ENCODE peak calls at places on chromosomes 3 and 15, in nine cellular contexts. D is PC-9; B is AG04450; V is brain microvascular endothelial cell; Q is naive thymus-derived CD4-positive, alpha-beta T cell; L is body of pancreas; C is tibial nerve; Z is left ventricle myocardium inferior; K is trophoblast cell. Y is an unnamed sample.

GRCh38 chr3:195195321-195196209 is 75.4 kb downstream of the XXYLT1 start:
- DNase-seq in L (no peak), Z (no peak), B (no peak), V (no peak), C (no peak), D (no peak), K (no peak), Q (no peak), Y (peak; percentile 69)

GRCh38 chr3:161217496-161217895 is 3.6 kb upstream of the NMD3 start:
- DNase-seq in K (peak; percentile 14), V (peak; percentile 78), Q (no peak), D (no peak), C (no peak), L (no peak), B (no peak), Z (no peak), Y (no peak)

GRCh38 chr3:56364665-56365064 is 103.6 kb downstream of the ERC2 start:
- DNase-seq in L (no peak), C (no peak), Z (no peak), Q (no peak), V (no peak), B (no peak), D (no peak), K (peak; percentile 25), Y (no peak)

GRCh38 chr3:8911781-8912180 is 51.5 kb downstream of the RAD18 start:
- DNase-seq in D (no peak), L (no peak), C (no peak), B (no peak), V (no peak), K (no peak), Q (no peak), Z (no peak), Y (no peak)

GRCh38 chr3:132255041-132255745 is 62.0 kb upstream of the ACP3 start:
- DNase-seq in K (peak; percentile 91), C (no peak), L (no peak), Z (no peak), D (peak; percentile 87), V (peak; percentile 57), B (peak; percentile 55), Q (no peak), Y (no peak)

GRCh38 chr15:59022188-59022587 is 34.7 kb downstream of the RNF111 start:
- DNase-seq in K (no peak), Z (no peak), L (no peak), B (no peak), C (no peak), V (no peak), Q (no peak), D (no peak), Y (no peak)

GRCh38 chr3:177553586-177553985 is 356.3 kb upstream of the TBL1XR1 start:
- DNase-seq in K (no peak), V (no peak), Z (no peak), C (no peak), Q (no peak), L (no peak), D (no peak), B (no peak), Y (peak; percentile 42)

GRCh38 chr3:82329300-82329699 is 567.9 kb upstream of the GBE1 start:
- DNase-seq in K (peak; percentile 3), Z (no peak), B (no peak), V (no peak), C (no peak), Q (no peak), D (no peak), L (no peak), Y (no peak)

GRCh38 chr3:171840484-171840830 is 2.7 kb upstream of the TMEM212 start:
- DNase-seq in B (no peak), K (no peak), C (no peak), V (no peak), L (no peak), Q (no peak), D (no peak), Z (no peak), Y (no peak)
- H3K27ac ChIP-seq in B (no peak overlapping the region), K (no peak overlapping the region), C (no peak overlapping the region), V (no peak overlapping the region), L (no peak overlapping the region), Q (no peak overlapping the region), D (no peak overlapping the region), Z (peak overlapping the region; percentile 6), Y (no peak overlapping the region)

DNA sequence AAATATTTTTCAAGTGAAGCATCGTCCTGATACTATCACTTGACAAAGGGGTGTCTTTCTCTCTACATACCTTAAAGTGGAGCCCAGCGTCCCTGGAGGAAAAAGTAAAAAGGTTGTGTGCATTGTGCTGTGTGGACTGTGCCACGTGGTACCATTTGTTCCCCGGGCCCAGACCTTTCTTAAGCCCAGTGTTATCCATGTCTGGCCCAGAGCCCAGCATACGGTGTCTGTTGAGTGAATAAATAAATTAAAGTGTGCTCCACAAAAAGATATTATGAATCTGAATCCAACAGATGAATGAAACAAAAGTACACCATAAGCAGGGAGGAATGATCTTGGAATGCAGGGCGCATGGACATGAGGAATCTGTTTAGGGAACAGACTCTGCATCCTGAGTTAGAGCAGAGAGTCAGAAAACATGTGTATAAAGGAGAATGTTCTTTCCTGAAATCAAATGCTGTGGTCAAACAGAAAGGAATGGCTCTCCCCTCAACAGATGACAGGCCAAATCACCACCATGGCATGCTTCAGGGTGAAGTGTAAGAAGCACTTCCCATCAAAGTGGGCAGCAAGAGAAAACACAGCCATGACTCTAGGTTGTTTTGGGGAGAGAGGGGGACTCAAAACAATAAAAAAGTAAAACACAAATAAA is 8.1 kb upstream of the PRSS50 start:
- DNase-seq in C (no peak), D (no peak), Q (no peak), Z (no peak), K (no peak), V (no peak), L (no peak), B (no peak), Y (no peak)
- H3K27ac ChIP-seq in C (no peak overlapping the region), D (no peak overlapping the region), Q (no peak overlapping the region), Z (no peak overlapping the region), K (no peak overlapping the region), V (no peak overlapping the region), L (no peak overlapping the region), B (no peak overlapping the region), Y (no peak overlapping the region)

GRCh38 chr15:68309024-68309423 is 31.5 kb downstream of the FEM1B start:
- DNase-seq in Q (no peak), K (no peak), L (no peak), Z (no peak), D (no peak), B (no peak), C (no peak), V (no peak), Y (no peak)
- H3K27ac ChIP-seq in Q (no peak overlapping the region), K (no peak overlapping the region), L (no peak overlapping the region), Z (no peak overlapping the region), D (no peak overlapping the region), B (no peak overlapping the region), C (no peak overlapping the region), V (peak overlapping the region; percentile 27), Y (no peak overlapping the region)

GRCh38 chr3:12954891-12955650 is 113.7 kb upstream of the RPL32 start:
- DNase-seq in K (no peak), Q (peak; percentile 7), D (no peak), B (no peak), L (peak; percentile 83), Z (peak; percentile 86), C (peak; percentile 65), V (no peak), Y (peak; percentile 73)
- H3K27ac ChIP-seq in K (no peak overlapping the region), Q (peak overlapping the region; percentile 39), D (no peak overlapping the region), B (no peak overlapping the region), L (no peak overlapping the region), Z (peak overlapping the region; percentile 91), C (peak overlapping the region; percentile 81), V (no peak overlapping the region), Y (peak overlapping the region; percentile 81)

GRCh38 chr3:138440596-138440995 is 6.2 kb downstream of the ESYT3 start:
- DNase-seq in B (no peak), L (no peak), V (peak; percentile 7), D (no peak), C (no peak), K (peak; percentile 68), Z (no peak), Q (no peak), Y (no peak)
- H3K27ac ChIP-seq in B (no peak overlapping the region), L (no peak overlapping the region), V (no peak overlapping the region), D (no peak overlapping the region), C (no peak overlapping the region), K (no peak overlapping the region), Z (no peak overlapping the region), Q (no peak overlapping the region), Y (no peak overlapping the region)

GRCh38 chr15:95292790-95293450 is 1037.6 kb upstream of the NR2F2 start:
- DNase-seq in K (no peak), Z (no peak), B (no peak), L (peak; percentile 19), C (no peak), D (no peak), V (no peak), Q (no peak), Y (no peak)
- H3K27ac ChIP-seq in K (no peak overlapping the region), Z (peak overlapping the region; percentile 36), B (no peak overlapping the region), L (no peak overlapping the region), C (peak overlapping the region; percentile 93), D (no peak overlapping the region), V (no peak overlapping the region), Q (no peak overlapping the region), Y (no peak overlapping the region)

GRCh38 chr3:134038716-134039115 is 9.0 kb upstream of the SLCO2A1 start:
- DNase-seq in Q (no peak), B (no peak), D (no peak), V (no peak), Z (no peak), K (no peak), L (no peak), C (no peak), Y (no peak)
- H3K27ac ChIP-seq in Q (no peak overlapping the region), B (no peak overlapping the region), D (no peak overlapping the region), V (no peak overlapping the region), Z (no peak overlapping the region), K (no peak overlapping the region), L (no peak overlapping the region), C (no peak overlapping the region), Y (no peak overlapping the region)

GRCh38 chr3:63908776-63909175 is 3.4 kb downstream of the SCAANT1 start:
- DNase-seq in V (no peak), K (no peak), Z (no peak), C (no peak), L (no peak), D (no peak), Q (no peak), B (no peak), Y (no peak)

GRCh38 chr3:63911395-63911900 is 735 bp downstream of the SCAANT1 start:
- DNase-seq in B (no peak), Z (no peak), V (no peak), L (no peak), Q (no peak), D (no peak), K (no peak), C (no peak), Y (peak; percentile 62)

GRCh38 chr3:63911901-63912767 is at the start of gene SCAANT1:
- DNase-seq in C (peak; percentile 78), K (peak; percentile 90), D (peak; percentile 73), Q (peak; percentile 84), L (peak; percentile 93), B (peak; percentile 67), Z (peak; percentile 92), V (peak; percentile 79), Y (peak; percentile 95)

GRCh38 chr3:63909431-63909830 is 2.8 kb downstream of the SCAANT1 start:
- DNase-seq in Q (no peak), L (no peak), K (no peak), B (peak; percentile 27), V (no peak), Z (no peak), D (no peak), C (no peak), Y (no peak)

DNA sequence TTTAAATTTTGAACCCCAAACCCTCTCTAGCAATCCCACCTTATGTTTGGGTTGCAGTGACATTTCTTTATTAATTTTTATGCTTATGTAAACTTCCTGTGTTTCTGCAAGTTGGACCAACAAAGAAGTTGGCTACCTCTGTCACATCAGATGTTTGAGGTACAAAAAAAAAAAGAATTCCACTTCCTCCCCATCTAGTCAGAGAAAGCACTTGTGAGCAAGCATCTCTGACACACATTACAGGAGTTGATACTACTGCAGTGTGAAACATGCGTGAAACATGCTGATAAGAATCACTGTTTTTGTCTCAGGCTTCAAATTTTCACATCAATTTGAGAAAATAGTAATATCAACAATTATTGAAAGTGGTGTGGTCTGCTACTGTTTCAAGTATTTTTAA is 1.3 kb downstream of the SCAANT1 start:
- DNase-seq in C (no peak), Z (no peak), Q (peak; percentile 69), B (no peak), V (no peak), L (no peak), K (no peak), D (peak; percentile 40), Y (no peak)
- H3K27ac ChIP-seq in C (peak overlapping the region; percentile 97), Z (peak overlapping the region; percentile 99), Q (peak overlapping the region; percentile 96), B (no peak overlapping the region), V (peak overlapping the region; percentile 97), L (peak overlapping the region; percentile 96), K (no peak overlapping the region), D (peak overlapping the region; percentile 55), Y (no peak overlapping the region)